ENCODE peak calls at places on chromosomes 13 and 19, in seven cellular contexts. W, V, L, J, A, Q and D are unnamed samples.

GRCh38 chr13:107296804-107297203 is 728.9 kb upstream of the ARGLU1 start:
- DNase-seq in V (peak), Q (no peak), W (no peak), J (no peak), L (peak), A (no peak), D (no peak)

GRCh38 chr13:69950160-69950559 is 157.5 kb upstream of the ATXN8OS start:
- DNase-seq in A (no peak), W (no peak), L (no peak), J (no peak), Q (no peak), V (no peak), D (no peak)

GRCh38 chr13:49759503-49759902 is 33.0 kb downstream of the KPNA3 start:
- DNase-seq in W (no peak), V (no peak), A (no peak), L (no peak), J (no peak), Q (no peak), D (peak)

GRCh38 chr19:30425885-30426838 is 54.0 kb downstream of the ZNF536 start:
- DNase-seq in A (no peak), W (no peak), Q (no peak), L (no peak), J (no peak), V (no peak), D (no peak)

GRCh38 chr13:100392709-100393630 is 195.6 kb downstream of the GGACT start:
- DNase-seq in V (peak), Q (peak), L (peak), W (peak), A (peak), J (peak), D (peak)

GRCh38 chr19:17703823-17704463 is 15.3 kb upstream of the MAP1S start:
- DNase-seq in W (peak), A (no peak), J (no peak), V (peak), L (peak), Q (no peak), D (peak)

GRCh38 chr19:1749373-1750342 is 3.6 kb upstream of the ONECUT3 start:
- DNase-seq in J (no peak), W (no peak), L (no peak), V (no peak), Q (no peak), A (no peak), D (no peak)

GRCh38 chr13:35210234-35210633 is 266.3 kb downstream of the MAB21L1 start:
- DNase-seq in L (no peak), A (no peak), V (no peak), Q (no peak), J (no peak), W (no peak), D (no peak)

GRCh38 chr13:94480672-94481145 is 1.2 kb upstream of the DCT start:
- DNase-seq in V (peak), W (no peak), J (no peak), A (no peak), Q (peak), L (no peak), D (no peak)

GRCh38 chr13:77362166-77362565 is 35.3 kb upstream of the MYCBP2 start:
- DNase-seq in A (no peak), J (no peak), W (no peak), Q (no peak), L (no peak), V (no peak), D (no peak)

GRCh38 chr19:55044286-55044685 is 6.2 kb upstream of the GP6 start:
- DNase-seq in A (no peak), Q (no peak), J (no peak), W (no peak), V (no peak), L (no peak), D (no peak)

GRCh38 chr13:61695147-61695546 is 279.5 kb upstream of the PCDH20 start:
- DNase-seq in J (no peak), A (no peak), V (no peak), W (no peak), Q (peak), L (no peak), D (no peak)
- H2AK5ac ChIP-seq in J (no peak), A (no peak), V (no peak), W (no peak), Q (no peak), L (no peak), D (no peak)

GRCh38 chr19:3748965-3749364 is 12.5 kb downstream of the APBA3 start:
- DNase-seq in W (no peak), V (no peak), J (no peak), Q (no peak), A (no peak), L (no peak), D (no peak)

GRCh38 chr19:3753631-3754410 is 7.7 kb downstream of the APBA3 start:
- DNase-seq in W (no peak), A (no peak), V (no peak), Q (no peak), J (no peak), L (no peak), D (no peak)

GRCh38 chr19:3752492-3752891 is 9.0 kb downstream of the APBA3 start:
- DNase-seq in V (no peak), Q (no peak), W (no peak), L (no peak), A (no peak), J (no peak), D (no peak)

GRCh38 chr19:3751236-3751635 is 10.3 kb downstream of the APBA3 start:
- DNase-seq in A (no peak), J (no peak), L (no peak), Q (no peak), V (no peak), W (no peak), D (no peak)

GRCh38 chr19:3750211-3750610 is 11.3 kb downstream of the APBA3 start:
- DNase-seq in L (no peak), A (no peak), W (no peak), J (no peak), V (no peak), Q (no peak), D (no peak)
- H2AK5ac ChIP-seq in L (no peak), A (no peak), W (no peak), J (no peak), V (no peak), Q (no peak), D (no peak)

GRCh38 chr19:47187797-47188196 is 43.2 kb downstream of the BBC3 start:
- DNase-seq in J (no peak), W (no peak), A (no peak), V (no peak), Q (no peak), L (no peak), D (no peak)

GRCh38 chr19:47183579-47183978 is 47.4 kb downstream of the BBC3 start:
- DNase-seq in L (no peak), J (no peak), Q (no peak), V (no peak), W (no peak), A (no peak), D (no peak)

GRCh38 chr19:47188507-47189033 is 42.4 kb downstream of the BBC3 start:
- DNase-seq in W (no peak), Q (no peak), A (no peak), L (no peak), J (no peak), V (no peak), D (no peak)

GRCh38 chr19:47187023-47187655 is 43.9 kb downstream of the BBC3 start:
- DNase-seq in L (no peak), A (no peak), J (no peak), V (no peak), Q (no peak), W (no peak), D (no peak)

GRCh38 chr19:47186337-47187022 is 44.5 kb downstream of the BBC3 start:
- DNase-seq in L (no peak), Q (no peak), J (no peak), W (no peak), A (no peak), V (no peak), D (no peak)
- H2AK5ac ChIP-seq in L (no peak), Q (no peak), J (no peak), W (no peak), A (no peak), V (no peak), D (no peak)

GRCh38 chr19:46299695-46300094 is 2.9 kb downstream of the HIF3A start:
- DNase-seq in L (no peak), V (no peak), A (no peak), J (no peak), W (no peak), Q (no peak), D (no peak)

GRCh38 chr19:46303702-46304397 is 7.0 kb downstream of the HIF3A start:
- DNase-seq in V (no peak), Q (peak), W (peak), A (peak), J (peak), L (peak), D (peak)

GRCh38 chr19:46299004-46299509 is 2.2 kb downstream of the HIF3A start:
- DNase-seq in V (peak), Q (peak), J (no peak), A (no peak), L (no peak), W (no peak), D (no peak)

GRCh38 chr19:46306501-46306900 is 9.7 kb downstream of the HIF3A start:
- DNase-seq in V (no peak), A (no peak), L (no peak), W (no peak), J (no peak), Q (no peak), D (no peak)

GRCh38 chr19:46303345-46303701 is 6.5 kb downstream of the HIF3A start:
- DNase-seq in A (no peak), W (no peak), V (no peak), Q (no peak), J (no peak), L (no peak), D (no peak)
- H2AK5ac ChIP-seq in A (peak), W (no peak), V (no peak), Q (peak), J (peak), L (peak), D (no peak)

DNA sequence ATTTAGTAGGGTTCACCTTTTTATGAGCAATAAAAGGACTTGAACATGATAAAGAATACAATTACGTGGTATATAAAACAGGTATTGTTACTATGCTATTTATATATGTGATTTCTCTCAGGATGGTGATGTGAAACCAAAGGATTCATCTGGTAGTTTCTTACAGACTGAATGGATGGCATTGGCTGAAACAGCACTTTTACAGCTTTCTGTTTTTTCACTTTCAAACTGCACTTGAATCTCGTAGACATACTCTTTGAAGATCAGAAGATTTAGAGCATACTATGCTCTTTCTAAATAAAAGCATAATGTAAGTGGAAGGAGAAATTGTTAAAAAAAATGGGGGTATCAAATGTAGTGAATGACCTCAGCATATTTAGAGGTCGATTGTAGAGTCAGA is 354.8 kb downstream of the HS6ST3 start:
- DNase-seq in L (no peak), Q (no peak), V (no peak), J (no peak), A (no peak), W (no peak), D (no peak)
- H2AK5ac ChIP-seq in L (no peak), Q (no peak), V (no peak), J (no peak), A (no peak), W (no peak), D (no peak)

DNA sequence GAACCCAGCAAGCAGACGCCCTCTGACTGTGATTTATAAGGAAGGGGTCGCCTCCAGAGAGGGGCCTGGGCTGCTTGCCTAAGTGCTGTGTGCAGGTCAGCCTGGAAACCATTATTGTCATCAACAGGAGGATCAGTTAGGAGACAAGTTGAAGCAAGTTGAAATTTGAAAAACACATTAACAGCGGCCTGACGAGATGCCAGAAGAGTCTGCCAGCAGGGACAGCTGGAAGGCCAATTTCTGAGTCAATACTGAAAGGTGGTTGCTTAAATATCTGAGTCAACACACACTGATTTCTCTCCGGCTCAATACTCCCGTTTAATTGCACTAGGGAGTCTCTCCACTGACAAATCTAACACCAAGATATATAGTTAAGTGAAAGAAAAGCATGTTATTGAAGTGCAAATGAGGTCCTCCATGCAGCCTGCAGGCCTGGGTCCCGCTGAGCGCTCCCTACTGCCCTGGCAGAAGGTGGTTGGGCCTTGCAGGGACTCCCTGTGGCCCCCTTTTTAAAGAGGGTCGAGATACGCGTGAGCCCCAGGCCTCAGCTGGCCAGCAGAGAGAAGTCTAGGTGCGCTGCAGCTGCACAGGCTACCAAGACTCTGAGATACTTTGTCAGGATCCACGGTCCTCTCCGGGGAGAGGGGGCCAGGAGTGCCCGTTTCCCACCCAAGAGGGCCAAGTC is 91.1 kb downstream of the RNASEH2B start:
- DNase-seq in A (no peak), Q (peak), W (no peak), L (peak), J (no peak), V (peak), D (no peak)
- H2AK5ac ChIP-seq in A (no peak), Q (no peak), W (no peak), L (no peak), J (peak), V (no peak), D (no peak)

DNA sequence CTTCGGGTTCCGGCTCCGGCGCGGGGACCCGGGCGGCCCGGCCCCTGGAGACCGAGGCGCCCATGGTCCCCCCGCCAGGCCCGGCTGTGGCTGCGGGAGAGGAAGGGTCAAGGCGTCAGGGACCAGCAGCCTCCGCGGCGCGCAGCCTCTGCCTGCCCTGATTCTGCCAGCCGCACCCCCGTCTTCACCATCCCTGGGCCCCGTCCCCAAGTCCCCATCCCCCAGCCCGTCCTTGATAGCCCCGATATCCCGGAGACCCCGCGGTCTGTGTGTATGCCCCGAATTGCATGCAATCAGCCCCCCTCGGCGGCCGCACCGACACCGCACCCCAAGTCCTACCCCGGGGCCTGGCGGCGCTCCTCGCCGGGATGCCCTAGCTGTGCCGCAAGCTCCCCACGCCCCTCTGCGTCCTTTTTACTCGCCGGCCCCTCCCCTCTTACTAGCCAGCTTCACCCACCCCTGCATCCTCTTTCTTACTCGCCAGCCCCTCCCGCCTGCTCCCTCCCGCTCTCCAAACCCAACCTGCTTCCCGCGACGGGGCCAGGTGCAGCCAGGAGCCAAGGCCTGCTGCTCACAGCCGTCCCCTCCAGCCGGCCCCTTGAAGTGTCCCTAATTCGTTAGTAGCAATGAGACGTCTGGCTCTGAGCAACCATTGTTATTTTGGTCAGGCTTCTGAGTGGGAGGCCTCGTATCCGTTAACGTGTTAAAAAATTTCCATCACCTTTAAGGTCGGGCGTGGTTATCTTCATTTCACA is at the start of gene FBXO27:
- DNase-seq in Q (no peak), J (peak), A (no peak), V (no peak), W (peak), L (peak), D (peak)
- H2AK5ac ChIP-seq in Q (no peak), J (peak), A (no peak), V (no peak), W (no peak), L (no peak), D (no peak)